ENCODE peak calls at places on chromosomes 16 and 17, in four cellular contexts. One of them, this sample, is unnamed. For H3K27me3, the result is how much of the 10 kb centered on the place peaks cover.

GRCh38 chr16:18792836-18793433 is 2.8 kb upstream of the RPS15A start:
- DNase-seq in transverse colon: no peak
- DNase-seq in SK-N-SH: no peak
- DNase-seq in sigmoid colon: no peak
- DNase-seq in this sample: no peak

GRCh38 chr16:85437161-85438052 is 175.7 kb upstream of the GSE1 start:
- DNase-seq in transverse colon: peak
- DNase-seq in SK-N-SH: no peak
- DNase-seq in sigmoid colon: peak
- DNase-seq in this sample: peak

GRCh38 chr17:65572186-65572580 is 10.7 kb upstream of the AXIN2 start:
- DNase-seq in transverse colon: no peak
- DNase-seq in SK-N-SH: no peak
- DNase-seq in sigmoid colon: no peak
- DNase-seq in this sample: no peak

GRCh38 chr16:11637320-11637719 is 30.9 kb upstream of the SNN start:
- DNase-seq in transverse colon: no peak
- DNase-seq in SK-N-SH: no peak
- DNase-seq in sigmoid colon: no peak
- DNase-seq in this sample: no peak

GRCh38 chr16:67562918-67563707 is 787 bp downstream of the CTCF start:
- DNase-seq in transverse colon: peak
- DNase-seq in SK-N-SH: peak
- DNase-seq in sigmoid colon: peak
- DNase-seq in this sample: peak

GRCh38 chr17:78729636-78730035 is 52.4 kb downstream of the CYTH1 start:
- DNase-seq in transverse colon: no peak
- DNase-seq in SK-N-SH: no peak
- DNase-seq in sigmoid colon: no peak
- DNase-seq in this sample: no peak

GRCh38 chr17:64130559-64131001 is 636 bp upstream of the ERN1 start:
- DNase-seq in transverse colon: peak
- DNase-seq in SK-N-SH: no peak
- DNase-seq in sigmoid colon: peak
- DNase-seq in this sample: no peak

GRCh38 chr17:46822388-46822921 is 4.0 kb upstream of the WNT3 start:
- DNase-seq in transverse colon: peak
- DNase-seq in SK-N-SH: no peak
- DNase-seq in sigmoid colon: no peak
- DNase-seq in this sample: no peak

GRCh38 chr16:53504665-53505064 is 1.7 kb upstream of the AKTIP start:
- DNase-seq in transverse colon: no peak
- DNase-seq in SK-N-SH: no peak
- DNase-seq in sigmoid colon: no peak
- DNase-seq in this sample: no peak

GRCh38 chr16:15765880-15766279 is 90.9 kb downstream of the MYH11 start:
- DNase-seq in transverse colon: no peak
- DNase-seq in SK-N-SH: peak
- DNase-seq in sigmoid colon: no peak
- DNase-seq in this sample: peak

GRCh38 chr17:6696906-6697305 is 16.3 kb downstream of the SLC13A5 start:
- DNase-seq in transverse colon: no peak
- DNase-seq in SK-N-SH: no peak
- DNase-seq in sigmoid colon: no peak
- DNase-seq in this sample: no peak

GRCh38 chr17:30240177-30240576 is 4.7 kb upstream of the SLC6A4 start:
- DNase-seq in transverse colon: no peak
- DNase-seq in SK-N-SH: no peak
- DNase-seq in sigmoid colon: no peak
- DNase-seq in this sample: no peak

GRCh38 chr16:75061677-75062076 is 54.9 kb downstream of the LDHD start:
- DNase-seq in transverse colon: no peak
- DNase-seq in SK-N-SH: no peak
- DNase-seq in sigmoid colon: peak
- DNase-seq in this sample: no peak

GRCh38 chr16:11379420-11379819 is 34.2 kb downstream of the RMI2 start:
- DNase-seq in transverse colon: no peak
- DNase-seq in SK-N-SH: no peak
- DNase-seq in sigmoid colon: peak
- DNase-seq in this sample: no peak

GRCh38 chr16:85583491-85584181 is 29.5 kb upstream of the GSE1 start:
- DNase-seq in transverse colon: no peak
- DNase-seq in SK-N-SH: peak
- DNase-seq in sigmoid colon: no peak
- DNase-seq in this sample: no peak

GRCh38 chr16:88065747-88066142 is 114.5 kb downstream of the BANP start:
- DNase-seq in transverse colon: no peak
- DNase-seq in SK-N-SH: no peak
- DNase-seq in sigmoid colon: no peak
- DNase-seq in this sample: no peak

GRCh38 chr17:75614006-75614405 is 19.2 kb upstream of the SMIM5 start:
- DNase-seq in transverse colon: no peak
- DNase-seq in SK-N-SH: peak
- DNase-seq in sigmoid colon: no peak
- DNase-seq in this sample: no peak

GRCh38 chr17:75344664-75345063 is 55.4 kb upstream of the SLC25A19 start:
- DNase-seq in transverse colon: no peak
- DNase-seq in SK-N-SH: no peak
- DNase-seq in sigmoid colon: no peak
- DNase-seq in this sample: no peak

GRCh38 chr16:11585460-11586374 is 1.0 kb downstream of the LITAF start:
- DNase-seq in transverse colon: peak
- DNase-seq in SK-N-SH: peak
- DNase-seq in sigmoid colon: no peak
- DNase-seq in this sample: no peak

GRCh38 chr17:12592941-12593340 is 72.7 kb upstream of the MYOCD start:
- DNase-seq in transverse colon: no peak
- DNase-seq in SK-N-SH: no peak
- DNase-seq in sigmoid colon: no peak
- DNase-seq in this sample: no peak

GRCh38 chr17:76843703-76844484 is 24.3 kb upstream of the MGAT5B start:
- DNase-seq in transverse colon: no peak
- DNase-seq in SK-N-SH: peak
- DNase-seq in sigmoid colon: no peak
- DNase-seq in this sample: no peak

GRCh38 chr17:32477220-32477619 is 9.6 kb upstream of the CDK5R1 start:
- DNase-seq in transverse colon: no peak
- DNase-seq in SK-N-SH: no peak
- DNase-seq in sigmoid colon: no peak
- DNase-seq in this sample: peak

GRCh38 chr16:85824161-85825135 is 25.0 kb downstream of the COX4I1 start:
- DNase-seq in transverse colon: no peak
- DNase-seq in SK-N-SH: no peak
- DNase-seq in sigmoid colon: no peak
- DNase-seq in this sample: no peak

GRCh38 chr17:80790021-80790765 is 201.4 kb upstream of the CHMP6 start:
- DNase-seq in transverse colon: no peak
- DNase-seq in SK-N-SH: no peak
- DNase-seq in sigmoid colon: no peak
- DNase-seq in this sample: no peak

GRCh38 chr17:49575524-49576120 is at the start of gene NXPH3:
- DNase-seq in transverse colon: peak
- DNase-seq in SK-N-SH: peak
- DNase-seq in sigmoid colon: peak
- DNase-seq in this sample: peak

GRCh38 chr17:6643460-6644125 is 2.7 kb downstream of the TXNDC17 start:
- DNase-seq in transverse colon: no peak
- DNase-seq in SK-N-SH: no peak
- DNase-seq in sigmoid colon: no peak
- DNase-seq in this sample: no peak

GRCh38 chr17:43673516-43674323 is 12.0 kb upstream of the MEOX1 start:
- DNase-seq in transverse colon: peak
- DNase-seq in SK-N-SH: peak
- DNase-seq in sigmoid colon: peak
- DNase-seq in this sample: peak

GRCh38 chr17:19000531-19001011 is 4.0 kb downstream of the FAM83G start:
- DNase-seq in transverse colon: peak
- DNase-seq in SK-N-SH: peak
- DNase-seq in sigmoid colon: no peak
- DNase-seq in this sample: no peak

GRCh38 chr17:17797119-17797809 is 39.5 kb downstream of the SREBF1 start:
- DNase-seq in transverse colon: no peak
- DNase-seq in SK-N-SH: no peak
- DNase-seq in sigmoid colon: no peak
- DNase-seq in this sample: no peak

GRCh38 chr17:64219571-64219970 is 43.5 kb downstream of the TEX2 start:
- DNase-seq in transverse colon: no peak
- DNase-seq in SK-N-SH: no peak
- DNase-seq in sigmoid colon: no peak
- DNase-seq in this sample: no peak

DNA sequence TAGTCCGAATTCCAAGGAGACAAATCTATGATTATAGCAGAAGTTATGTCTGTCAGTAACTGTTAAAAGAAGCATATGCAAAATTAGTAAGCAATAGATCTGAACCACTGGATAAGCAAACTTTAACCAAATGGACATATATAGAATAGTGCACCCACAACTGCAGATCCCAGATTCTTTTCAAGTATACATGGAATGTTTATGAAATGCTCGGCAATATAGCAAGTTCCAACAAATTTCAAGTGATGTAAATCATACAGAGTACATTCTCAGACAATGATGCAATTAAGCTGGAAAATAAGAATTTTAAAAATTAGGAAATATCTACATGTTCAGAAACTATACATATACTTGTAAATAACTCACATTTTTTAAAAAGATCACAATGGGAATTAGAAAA is 8.4 kb upstream of the HELZ start:
- DNase-seq in transverse colon: no peak
- DNase-seq in SK-N-SH: no peak
- DNase-seq in sigmoid colon: no peak
- DNase-seq in this sample: no peak
- TF ChIP-seq POLR2AphosphoS5 in transverse colon: no peak
- TF ChIP-seq POLR2AphosphoS5 in SK-N-SH: no peak
- TF ChIP-seq POLR2AphosphoS5 in sigmoid colon: no peak
- TF ChIP-seq POLR2AphosphoS5 in this sample: no peak

DNA sequence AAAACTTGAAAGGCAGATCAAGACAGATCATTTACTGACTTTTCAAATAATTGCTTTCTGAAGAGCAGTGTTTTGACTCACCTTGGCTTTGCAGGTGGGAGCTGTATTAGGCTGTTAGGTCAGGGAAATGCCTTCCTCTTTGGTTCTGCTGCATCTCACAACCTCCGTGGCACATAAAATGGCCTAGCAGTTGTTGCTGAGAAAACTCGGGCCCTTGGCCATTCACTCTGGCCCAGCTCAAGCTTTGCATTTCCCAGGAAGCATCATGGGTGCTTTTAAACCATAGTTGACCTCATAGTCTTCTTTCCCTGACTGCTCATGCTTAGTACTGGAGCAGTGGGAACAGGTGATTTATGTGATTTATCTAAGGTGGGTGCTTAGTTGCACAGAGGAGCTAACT is 83.5 kb downstream of the KSR1 start:
- DNase-seq in transverse colon: no peak
- DNase-seq in SK-N-SH: no peak
- DNase-seq in sigmoid colon: no peak
- DNase-seq in this sample: no peak
- H3K27me3 ChIP-seq in transverse colon: under half
- H3K27me3 ChIP-seq in SK-N-SH: under half
- H3K27me3 ChIP-seq in sigmoid colon: under half
- H3K27me3 ChIP-seq in this sample: under half

GRCh38 chr17:35557353-35557752 is 3.3 kb downstream of the SLFN14 start:
- DNase-seq in transverse colon: no peak
- DNase-seq in SK-N-SH: no peak
- DNase-seq in sigmoid colon: no peak
- DNase-seq in this sample: no peak

GRCh38 chr17:35554668-35555067 is 6.0 kb downstream of the SLFN14 start:
- DNase-seq in transverse colon: no peak
- DNase-seq in SK-N-SH: no peak
- DNase-seq in sigmoid colon: no peak
- DNase-seq in this sample: no peak

GRCh38 chr17:35553310-35553709 is 7.3 kb downstream of the SLFN14 start:
- DNase-seq in transverse colon: no peak
- DNase-seq in SK-N-SH: no peak
- DNase-seq in sigmoid colon: no peak
- DNase-seq in this sample: no peak

GRCh38 chr17:35559495-35559894 is 1.1 kb downstream of the SLFN14 start:
- DNase-seq in transverse colon: no peak
- DNase-seq in SK-N-SH: no peak
- DNase-seq in sigmoid colon: no peak
- DNase-seq in this sample: no peak

GRCh38 chr17:35555695-35556094 is 4.9 kb downstream of the SLFN14 start:
- DNase-seq in transverse colon: no peak
- DNase-seq in SK-N-SH: peak
- DNase-seq in sigmoid colon: no peak
- DNase-seq in this sample: no peak
- TF ChIP-seq CTCF in transverse colon: no peak
- TF ChIP-seq CTCF in SK-N-SH: peak
- TF ChIP-seq CTCF in sigmoid colon: no peak
- TF ChIP-seq CTCF in this sample: no peak

GRCh38 chr16:80122155-80122554 is 418.6 kb upstream of the DYNLRB2 start:
- DNase-seq in transverse colon: peak
- DNase-seq in SK-N-SH: peak
- DNase-seq in sigmoid colon: peak
- DNase-seq in this sample: peak

GRCh38 chr16:80121522-80121909 is 419.3 kb upstream of the DYNLRB2 start:
- DNase-seq in transverse colon: no peak
- DNase-seq in SK-N-SH: no peak
- DNase-seq in sigmoid colon: no peak
- DNase-seq in this sample: no peak

GRCh38 chr16:80125677-80126076 is 415.1 kb upstream of the DYNLRB2 start:
- DNase-seq in transverse colon: no peak
- DNase-seq in SK-N-SH: no peak
- DNase-seq in sigmoid colon: peak
- DNase-seq in this sample: no peak

GRCh38 chr16:80120899-80121521 is 419.8 kb upstream of the DYNLRB2 start:
- DNase-seq in transverse colon: no peak
- DNase-seq in SK-N-SH: peak
- DNase-seq in sigmoid colon: no peak
- DNase-seq in this sample: peak

GRCh38 chr16:80123189-80123588 is 417.6 kb upstream of the DYNLRB2 start:
- DNase-seq in transverse colon: no peak
- DNase-seq in SK-N-SH: no peak
- DNase-seq in sigmoid colon: no peak
- DNase-seq in this sample: no peak
- TF ChIP-seq POLR2AphosphoS5 in transverse colon: no peak
- TF ChIP-seq POLR2AphosphoS5 in SK-N-SH: no peak
- TF ChIP-seq POLR2AphosphoS5 in sigmoid colon: no peak
- TF ChIP-seq POLR2AphosphoS5 in this sample: no peak

DNA sequence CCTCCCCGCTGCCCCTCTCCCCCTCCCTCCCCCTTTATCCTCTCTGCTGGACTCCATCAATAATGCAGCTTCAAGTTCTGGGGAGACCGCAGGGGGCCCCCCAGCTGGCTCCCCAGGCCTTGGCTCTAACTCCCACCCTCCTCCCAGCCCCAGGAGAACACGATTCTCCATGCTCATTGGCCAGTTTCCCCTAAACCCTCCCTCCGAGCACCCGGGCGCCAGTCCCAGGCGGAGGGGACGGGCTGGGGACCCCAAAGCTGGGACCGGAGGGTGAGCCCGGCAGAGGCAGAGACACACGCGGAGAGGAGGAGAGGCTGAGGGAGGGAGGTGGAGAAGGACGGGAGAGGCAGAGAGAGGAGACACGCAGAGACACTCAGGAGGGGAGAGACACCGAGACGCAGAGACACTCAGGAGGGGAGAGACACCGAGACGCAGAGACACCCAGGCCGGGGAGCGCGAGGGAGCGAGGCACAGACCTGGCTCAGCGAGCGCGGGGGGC is at the start of gene PPP1R1B:
- DNase-seq in transverse colon: peak
- DNase-seq in SK-N-SH: peak
- DNase-seq in sigmoid colon: no peak
- DNase-seq in this sample: no peak
- H3K27me3 ChIP-seq in transverse colon: under half
- H3K27me3 ChIP-seq in SK-N-SH: under half
- H3K27me3 ChIP-seq in sigmoid colon: half or more
- H3K27me3 ChIP-seq in this sample: under half

This sample was measured in prostate gland.